ENCODE peak calls at places on chromosome 19, in eight cellular contexts. G is heart right ventricle; O is Right ventricle myocardium superior; Y is AG09319; Q is activated naive CD8-positive, alpha-beta T cell treated with anti-CD3 and anti-CD28 coated beads, Interleukin-2, amount 50 U/mL, for 24 hours; C is epithelial cell of esophagus; E is endothelial cell of umbilical vein; A is kidney tubule cell. K is an unnamed sample.

GRCh38 chr19:20969898-20970297 is 46.8 kb downstream of the ZNF85 start:
- DNase-seq in O (no peak), A (peak), Y (no peak), Q (no peak), C (peak), E (no peak), G (no peak), K (no peak)

GRCh38 chr19:29872224-29872731 is 60.5 kb downstream of the CCNE1 start:
- DNase-seq in Y (no peak), A (peak), G (no peak), E (no peak), Q (peak), O (no peak), C (peak), K (peak)

GRCh38 chr19:5193192-5193591 is 147.4 kb downstream of the PTPRS start:
- DNase-seq in A (no peak), Y (no peak), C (no peak), E (no peak), O (no peak), Q (no peak), G (no peak), K (no peak)

GRCh38 chr19:3606690-3607289 is at the start of gene TBXA2R:
- DNase-seq in C (peak), O (peak), Y (no peak), G (peak), A (peak), Q (peak), E (peak), K (peak)

GRCh38 chr19:49422407-49423277 is 599 bp downstream of the PTH2 start:
- DNase-seq in O (peak), Q (peak), A (peak), Y (no peak), E (peak), G (peak), C (peak), K (peak)

GRCh38 chr19:10113964-10114650 is 2.6 kb downstream of the P2RY11 start:
- DNase-seq in C (no peak), Q (peak), Y (no peak), E (no peak), A (peak), G (no peak), O (no peak), K (no peak)

GRCh38 chr19:48819366-48819816 is 8.6 kb upstream of the BCAT2 start:
- DNase-seq in G (peak), A (peak), Y (peak), C (peak), E (peak), O (peak), Q (no peak), K (peak)

GRCh38 chr19:6214881-6215541 is 64.8 kb downstream of the MLLT1 start:
- DNase-seq in C (no peak), G (no peak), Q (no peak), O (no peak), A (no peak), Y (no peak), E (no peak), K (no peak)

GRCh38 chr19:56222901-56223300 is 20.8 kb downstream of the ZSCAN5C start:
- DNase-seq in C (no peak), Y (no peak), O (no peak), E (no peak), Q (no peak), G (no peak), A (no peak), K (no peak)

GRCh38 chr19:58325623-58326022 is 1.2 kb upstream of the ZSCAN22 start:
- DNase-seq in Y (no peak), C (peak), E (no peak), G (no peak), A (peak), Q (no peak), O (no peak), K (no peak)

GRCh38 chr19:42316223-42317211 is 3.4 kb downstream of the TMEM145 start:
- DNase-seq in C (no peak), E (no peak), Q (no peak), A (peak), G (no peak), O (no peak), Y (no peak), K (peak)

GRCh38 chr19:7860166-7860901 is 13.9 kb downstream of the PRR36 start:
- DNase-seq in O (no peak), C (no peak), Q (no peak), G (no peak), Y (no peak), A (no peak), E (no peak), K (no peak)

GRCh38 chr19:57720878-57721277 is 6.5 kb downstream of the ZNF671 start:
- DNase-seq in E (no peak), O (no peak), G (no peak), A (no peak), C (no peak), Y (no peak), Q (no peak), K (peak)

GRCh38 chr19:38561053-38561606 is 56.6 kb downstream of the MAP4K1 start:
- DNase-seq in O (no peak), Q (no peak), A (no peak), G (no peak), C (no peak), Y (no peak), E (no peak), K (no peak)

GRCh38 chr19:33100894-33101644 is 20.1 kb downstream of the GPATCH1 start:
- DNase-seq in O (no peak), E (no peak), Q (no peak), C (peak), Y (no peak), G (no peak), A (no peak), K (no peak)

GRCh38 chr19:31276831-31277230 is 72.4 kb downstream of the TSHZ3 start:
- DNase-seq in O (no peak), G (no peak), A (no peak), Y (no peak), C (no peak), E (no peak), Q (no peak), K (no peak)

GRCh38 chr19:2771786-2772674 is 11.0 kb downstream of the SGTA start:
- DNase-seq in Y (no peak), O (no peak), C (no peak), Q (no peak), G (no peak), A (no peak), E (no peak), K (no peak)

GRCh38 chr19:6065685-6066365 is 44.5 kb downstream of the RFX2 start:
- DNase-seq in O (peak), C (peak), Q (peak), A (peak), Y (no peak), E (peak), G (peak), K (peak)

GRCh38 chr19:2739602-2740313 is at the start of gene SLC39A3:
- DNase-seq in Q (peak), O (peak), E (peak), A (peak), C (peak), Y (peak), G (peak), K (peak)

GRCh38 chr19:17803264-17803896 is 8.4 kb downstream of the B3GNT3 start:
- DNase-seq in G (peak), Y (no peak), E (no peak), Q (no peak), A (no peak), O (no peak), C (no peak), K (no peak)

K was measured in fibroblast of lung.